ENCODE peak calls at places on chromosome 13, in nine cellular contexts. V is spleen, J is HepG2, X is stomach, T is H1, Y is upper lobe of left lung, P is GM23338, H is endothelial cell of umbilical vein, O is prostate gland. C is an unnamed sample.

GRCh38 chr13:44030615-44031014 is 150.9 kb downstream of the LACC1 start:
- DNase-seq in V (no peak), J (no peak), X (no peak), T (no peak), Y (no peak), P (no peak), H (no peak), O (no peak), C (no peak)

GRCh38 chr13:53150568-53150967 is 122.0 kb downstream of the OLFM4 start:
- DNase-seq in V (no peak), J (no peak), X (peak; percentile 61), T (no peak), Y (no peak), P (no peak), H (no peak), O (no peak), C (no peak)

GRCh38 chr13:102550507-102550906 is 46.3 kb upstream of the TPP2 start:
- DNase-seq in V (no peak), J (no peak), X (no peak), T (no peak), Y (no peak), P (peak; percentile 22), H (no peak), O (no peak), C (no peak)

GRCh38 chr13:27496851-27497250 is 46.5 kb upstream of the MTIF3 start:
- DNase-seq in V (no peak), J (no peak), X (no peak), T (no peak), Y (no peak), P (no peak), H (no peak), O (no peak), C (no peak)

GRCh38 chr13:33349314-33349995 is 63.9 kb upstream of the STARD13 start:
- DNase-seq in V (no peak), J (no peak), X (no peak), T (no peak), Y (no peak), P (peak; percentile 36), H (no peak), O (no peak), C (no peak)

GRCh38 chr13:52906122-52906903 is 57.9 kb upstream of the PCDH8 start:
- DNase-seq in V (no peak), J (no peak), X (no peak), T (no peak), Y (no peak), P (peak; percentile 54), H (no peak), O (no peak), C (no peak)

GRCh38 chr13:59856281-59856810 is 307.4 kb downstream of the DIAPH3 start:
- DNase-seq in V (no peak), J (no peak), X (no peak), T (no peak), Y (no peak), P (no peak), H (peak; percentile 17), O (no peak), C (no peak)

GRCh38 chr13:19984430-19985218 is 26.1 kb downstream of the ZMYM2 start:
- DNase-seq in V (no peak), J (peak; percentile 16), X (no peak), T (no peak), Y (no peak), P (peak; percentile 84), H (peak; percentile 45), O (no peak), C (no peak)

GRCh38 chr13:78593652-78594494 is 9.5 kb downstream of the POU4F1 start:
- DNase-seq in V (no peak), J (no peak), X (no peak), T (no peak), Y (no peak), P (peak; percentile 87), H (no peak), O (no peak), C (no peak)

GRCh38 chr13:31781064-31781463 is 41.7 kb downstream of the RXFP2 start:
- DNase-seq in V (no peak), J (no peak), X (no peak), T (no peak), Y (no peak), P (no peak), H (no peak), O (no peak), C (no peak)

GRCh38 chr13:44140146-44140545 is 233.5 kb upstream of the SERP2 start:
- DNase-seq in V (no peak), J (peak; percentile 16), X (peak; percentile 62), T (no peak), Y (no peak), P (peak; percentile 60), H (no peak), O (peak; percentile 36), C (no peak)

GRCh38 chr13:81017525-81018152 is 676.7 kb upstream of the SPRY2 start:
- DNase-seq in V (no peak), J (peak; percentile 28), X (no peak), T (no peak), Y (no peak), P (peak; percentile 81), H (peak; percentile 57), O (no peak), C (no peak)

GRCh38 chr13:34430294-34430693 is 511.8 kb upstream of the NBEA start:
- DNase-seq in V (no peak), J (no peak), X (no peak), T (no peak), Y (no peak), P (no peak), H (no peak), O (no peak), C (no peak)

GRCh38 chr13:39818953-39819352 is 163.5 kb downstream of the COG6 start:
- DNase-seq in V (no peak), J (no peak), X (no peak), T (no peak), Y (no peak), P (no peak), H (peak; percentile 97), O (no peak), C (no peak)

GRCh38 chr13:111437417-111437816 is 117.0 kb downstream of the TEX29 start:
- DNase-seq in V (no peak), J (no peak), X (no peak), T (no peak), Y (no peak), P (no peak), H (no peak), O (no peak), C (no peak)

GRCh38 chr13:110382229-110382628 is 75.1 kb downstream of the COL4A2 start:
- DNase-seq in V (no peak), J (no peak), X (no peak), T (no peak), Y (no peak), P (no peak), H (peak; percentile 90), O (no peak), C (no peak)

GRCh38 chr13:108113407-108113806 is 101.9 kb downstream of the LIG4 start:
- DNase-seq in V (no peak), J (no peak), X (no peak), T (no peak), Y (no peak), P (no peak), H (no peak), O (no peak), C (no peak)

GRCh38 chr13:113735750-113736149 is 23.3 kb upstream of the TMEM255B start:
- DNase-seq in V (peak; percentile 58), J (no peak), X (no peak), T (no peak), Y (no peak), P (no peak), H (no peak), O (no peak), C (no peak)

GRCh38 chr13:113734826-113735125 is 24.2 kb upstream of the TMEM255B start:
- DNase-seq in V (peak; percentile 51), J (no peak), X (no peak), T (no peak), Y (no peak), P (no peak), H (no peak), O (no peak), C (no peak)

GRCh38 chr13:113737803-113738202 is 21.2 kb upstream of the TMEM255B start:
- DNase-seq in V (no peak), J (no peak), X (no peak), T (no peak), Y (no peak), P (no peak), H (no peak), O (no peak), C (no peak)

GRCh38 chr13:113735194-113735593 is 23.8 kb upstream of the TMEM255B start:
- DNase-seq in V (peak; percentile 62), J (no peak), X (no peak), T (no peak), Y (no peak), P (no peak), H (no peak), O (no peak), C (no peak)

DNA sequence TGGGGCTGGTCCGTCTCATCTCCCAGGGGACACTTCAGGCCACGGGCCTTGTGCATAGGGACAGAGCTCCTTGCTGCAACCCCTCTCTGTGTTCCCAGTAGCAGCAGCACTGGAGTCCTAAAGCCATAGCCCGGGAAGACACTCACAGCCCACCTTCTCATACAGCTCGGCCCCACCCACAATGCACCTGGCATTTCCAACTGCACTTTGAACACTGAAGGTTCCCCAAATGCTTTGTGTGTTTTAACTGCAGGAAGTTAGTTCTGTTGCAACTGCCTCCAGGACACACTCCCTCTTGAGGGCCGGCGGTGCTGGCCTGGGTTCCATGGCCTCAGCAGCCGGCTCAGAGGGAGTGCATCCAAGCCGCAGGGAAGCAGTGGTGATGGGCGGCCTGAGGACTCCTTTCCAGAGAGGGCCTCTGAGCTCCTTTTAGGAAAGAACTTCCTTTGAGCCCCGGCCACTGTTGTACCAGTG is 22.7 kb upstream of the TMEM255B start:
- DNase-seq in V (peak; percentile 64), J (peak; percentile 71), X (no peak), T (no peak), Y (no peak), P (no peak), H (no peak), O (no peak), C (no peak)
- TF ChIP-seq POLR2AphosphoS5 in V (no peak), J (no peak), X (no peak), T (no peak), Y (no peak), P (no peak), H (no peak), O (no peak), C (no peak)

GRCh38 chr13:100666124-100666523 is 8.5 kb downstream of the TMTC4 start:
- DNase-seq in V (no peak), J (no peak), X (no peak), T (no peak), Y (no peak), P (no peak), H (no peak), O (no peak), C (no peak)
- H3K36me3 ChIP-seq in V (peaks cover 93% of the 10 kb centered on the region), J (peaks cover 78% of the 10 kb centered on the region), X (peaks cover 92% of the 10 kb centered on the region), T (peaks cover 63% of the 10 kb centered on the region), Y (peaks cover 68% of the 10 kb centered on the region), P (peaks cover 13% of the 10 kb centered on the region), H (peaks cover 13% of the 10 kb centered on the region), O (no peaks in the 10 kb centered on the region), C (no peaks in the 10 kb centered on the region)

GRCh38 chr13:66323695-66324094 is 906.4 kb downstream of the PCDH9 start:
- DNase-seq in V (no peak), J (no peak), X (no peak), T (no peak), Y (no peak), P (no peak), H (no peak), O (no peak), C (no peak)
- TF ChIP-seq POLR2AphosphoS5 in V (no peak), J (no peak), X (no peak), T (no peak), Y (no peak), P (no peak), H (no peak), O (no peak), C (no peak)

GRCh38 chr13:49148405-49148804 is 71.7 kb upstream of the MLNR start:
- DNase-seq in V (no peak), J (no peak), X (no peak), T (no peak), Y (no peak), P (no peak), H (no peak), O (no peak), C (no peak)
- H3K36me3 ChIP-seq in V (peaks cover 77% of the 10 kb centered on the region), J (peaks cover 53% of the 10 kb centered on the region), X (peaks cover 82% of the 10 kb centered on the region), T (peaks cover 22% of the 10 kb centered on the region), Y (peaks cover 44% of the 10 kb centered on the region), P (peaks cover 4% of the 10 kb centered on the region), H (peaks cover 5% of the 10 kb centered on the region), O (no peaks in the 10 kb centered on the region), C (no peaks in the 10 kb centered on the region)